ENCODE peak calls at places on chromosomes 4 and X, in four cellular contexts. R is WTC11, T is MV-4-11, P is putamen. M is an unnamed sample.
A peak's percentile ranks its signal among the peaks of the same experiment; 100 is the strongest.

GRCh38 chr4:161564230-161564834 is 599.5 kb downstream of the FSTL5 start:
- DNase-seq in T (no peak), R (no peak), P (no peak), M (no peak)

GRCh38 chrX:36019164-36019563 is 99.6 kb downstream of the CFAP47 start:
- DNase-seq in T (no peak), P (no peak), R (no peak), M (no peak)

GRCh38 chrX:128698528-128698927 is 646.3 kb upstream of the ACTRT1 start:
- DNase-seq in T (no peak), P (no peak), R (no peak), M (no peak)

GRCh38 chr4:68736813-68737212 is 66.4 kb upstream of the UGT2B15 start:
- DNase-seq in T (no peak), P (no peak), R (no peak), M (no peak)

GRCh38 chr4:147160908-147161513 is 215.3 kb upstream of the TTC29 start:
- DNase-seq in R (no peak), T (peak; percentile 5), P (peak; percentile 30), M (peak; percentile 41)

GRCh38 chrX:41922125-41922521 is 1.2 kb downstream of the CASK start:
- DNase-seq in R (no peak), P (peak; percentile 5), T (peak; percentile 3), M (peak; percentile 26)

GRCh38 chr4:17492058-17492741 is 19.7 kb downstream of the QDPR start:
- DNase-seq in T (no peak), P (no peak), R (no peak), M (no peak)

GRCh38 chr4:138835833-138836521 is 179.6 kb upstream of the NOCT start:
- DNase-seq in P (no peak), T (peak; percentile 49), R (no peak), M (peak; percentile 18)

GRCh38 chr4:92035666-92036065 is 268.1 kb upstream of the GRID2 start:
- DNase-seq in R (no peak), T (no peak), P (no peak), M (no peak)

GRCh38 chrX:12390301-12390700 is 252.0 kb downstream of the FRMPD4 start:
- DNase-seq in P (no peak), T (no peak), R (no peak), M (no peak)

GRCh38 chr4:45662996-45663395 is 460.9 kb downstream of the GABRG1 start:
- DNase-seq in R (no peak), P (peak; percentile 19), T (no peak), M (peak; percentile 74)

GRCh38 chrX:12865359-12865758 is 1.5 kb upstream of the TLR7 start:
- DNase-seq in T (peak; percentile 65), P (no peak), R (no peak), M (no peak)

GRCh38 chr4:11446156-11446811 is 17.6 kb upstream of the HS3ST1 start:
- DNase-seq in R (no peak), T (peak; percentile 40), P (no peak), M (peak; percentile 44)

GRCh38 chrX:135536883-135537282 is 16.4 kb downstream of the INTS6L start:
- DNase-seq in T (no peak), P (no peak), R (no peak), M (no peak)

GRCh38 chr4:86334020-86334750 is 25.7 kb downstream of the MAPK10 start:
- DNase-seq in P (no peak), R (no peak), T (no peak), M (no peak)

GRCh38 chr4:143641406-143641805 is 59.1 kb downstream of the FREM3 start:
- DNase-seq in T (no peak), P (no peak), R (no peak), M (peak; percentile 16)

GRCh38 chr4:57270350-57270749 is 160.2 kb upstream of the IGFBP7 start:
- DNase-seq in T (no peak), P (no peak), R (no peak), M (no peak)

GRCh38 chr4:1209821-1210220 is 37.4 kb upstream of the SPON2 start:
- DNase-seq in R (no peak), T (no peak), P (peak; percentile 64), M (peak; percentile 74)

GRCh38 chrX:110992611-110993010 is 103.4 kb upstream of the PAK3 start:
- DNase-seq in P (peak; percentile 1), R (peak; percentile 28), T (peak; percentile 9), M (no peak)

GRCh38 chr4:1368421-1369090 is 21.5 kb downstream of the UVSSA start:
- DNase-seq in R (peak; percentile 53), P (no peak), T (no peak), M (no peak)

M was measured in astrocyte.